ENCODE peak calls at places on chromosomes 12 and 14, in nine cellular contexts. X is cardiac muscle cell, B is A549, D is heart right ventricle, N is body of pancreas, V is mesendoderm, W is sigmoid colon, Z is suprapubic skin, K is stomach. O is an unnamed sample.

GRCh38 chr12:49323524-49324097 is 556 bp downstream of the TROAP start:
- DNase-seq in X (no peak), B (no peak), D (no peak), N (no peak), V (no peak), W (peak), Z (no peak), K (no peak), O (no peak)

GRCh38 chr12:9049520-9050133 is 60.3 kb downstream of the KLRG1 start:
- DNase-seq in X (peak), B (peak), D (no peak), N (peak), V (peak), W (no peak), Z (no peak), K (no peak), O (no peak)

GRCh38 chr14:24325963-24326362 is 8.9 kb downstream of the ADCY4 start:
- DNase-seq in X (no peak), B (no peak), D (no peak), N (no peak), V (no peak), W (no peak), Z (no peak), K (no peak), O (no peak)

GRCh38 chr14:90402009-90402408 is 5.2 kb downstream of the CALM1 start:
- DNase-seq in X (no peak), B (no peak), D (no peak), N (no peak), V (no peak), W (no peak), Z (no peak), K (no peak), O (no peak)

GRCh38 chr14:22668417-22668816 is 24.3 kb upstream of the OR6J1 start:
- DNase-seq in X (no peak), B (peak), D (no peak), N (no peak), V (no peak), W (no peak), Z (no peak), K (no peak), O (no peak)

GRCh38 chr12:14714437-14714836 is 18.0 kb upstream of the GUCY2C start:
- DNase-seq in X (no peak), B (no peak), D (no peak), N (no peak), V (no peak), W (no peak), Z (no peak), K (no peak), O (no peak)

GRCh38 chr14:87975636-87976035 is 17.3 kb downstream of the GALC start:
- DNase-seq in X (no peak), B (no peak), D (no peak), N (no peak), V (no peak), W (no peak), Z (no peak), K (no peak), O (no peak)

GRCh38 chr12:130559806-130560205 is 156.3 kb downstream of the RIMBP2 start:
- DNase-seq in X (no peak), B (no peak), D (no peak), N (no peak), V (no peak), W (no peak), Z (no peak), K (no peak), O (no peak)

GRCh38 chr12:40745386-40745785 is 53.1 kb downstream of the CNTN1 start:
- DNase-seq in X (no peak), B (peak), D (no peak), N (no peak), V (peak), W (no peak), Z (no peak), K (no peak), O (no peak)

GRCh38 chr12:23686095-23686494 is 263.4 kb downstream of the SOX5 start:
- DNase-seq in X (no peak), B (no peak), D (no peak), N (no peak), V (no peak), W (no peak), Z (no peak), K (no peak), O (no peak)

GRCh38 chr14:100472094-100472455 is 115.1 kb downstream of the BEGAIN start:
- DNase-seq in X (no peak), B (no peak), D (no peak), N (peak), V (no peak), W (no peak), Z (no peak), K (no peak), O (no peak)

GRCh38 chr12:112808176-112808575 is 16.6 kb downstream of the RPH3A start:
- DNase-seq in X (no peak), B (no peak), D (no peak), N (no peak), V (no peak), W (no peak), Z (no peak), K (no peak), O (no peak)

GRCh38 chr12:219891-220352 is 6.0 kb upstream of the SLC6A12 start:
- DNase-seq in X (peak), B (peak), D (peak), N (peak), V (peak), W (no peak), Z (no peak), K (peak), O (peak)

GRCh38 chr14:90409209-90409730 is 12.4 kb downstream of the CALM1 start:
- DNase-seq in X (no peak), B (peak), D (no peak), N (peak), V (no peak), W (peak), Z (peak), K (no peak), O (peak)

GRCh38 chr12:118282767-118283166 is 89.9 kb downstream of the TAOK3 start:
- DNase-seq in X (no peak), B (no peak), D (no peak), N (no peak), V (no peak), W (no peak), Z (no peak), K (no peak), O (no peak)

GRCh38 chr12:52677671-52678070 is 2.5 kb downstream of the KRT1 start:
- DNase-seq in X (no peak), B (no peak), D (no peak), N (no peak), V (no peak), W (no peak), Z (no peak), K (no peak), O (no peak)

GRCh38 chr12:119008691-119009221 is 27.4 kb downstream of the SRRM4 start:
- DNase-seq in X (peak), B (no peak), D (no peak), N (no peak), V (no peak), W (no peak), Z (no peak), K (peak), O (no peak)

GRCh38 chr12:44521702-44522101 is 354.4 kb downstream of the NELL2 start:
- DNase-seq in X (no peak), B (no peak), D (no peak), N (no peak), V (no peak), W (no peak), Z (no peak), K (no peak), O (no peak)

GRCh38 chr14:83470466-83470865 is 1936.8 kb upstream of the SEL1L start:
- DNase-seq in X (no peak), B (no peak), D (no peak), N (no peak), V (no peak), W (no peak), Z (no peak), K (no peak), O (no peak)

GRCh38 chr12:116864371-116865160 is 16.7 kb downstream of the HRK start:
- DNase-seq in X (no peak), B (peak), D (no peak), N (no peak), V (no peak), W (no peak), Z (no peak), K (no peak), O (no peak)

DNA sequence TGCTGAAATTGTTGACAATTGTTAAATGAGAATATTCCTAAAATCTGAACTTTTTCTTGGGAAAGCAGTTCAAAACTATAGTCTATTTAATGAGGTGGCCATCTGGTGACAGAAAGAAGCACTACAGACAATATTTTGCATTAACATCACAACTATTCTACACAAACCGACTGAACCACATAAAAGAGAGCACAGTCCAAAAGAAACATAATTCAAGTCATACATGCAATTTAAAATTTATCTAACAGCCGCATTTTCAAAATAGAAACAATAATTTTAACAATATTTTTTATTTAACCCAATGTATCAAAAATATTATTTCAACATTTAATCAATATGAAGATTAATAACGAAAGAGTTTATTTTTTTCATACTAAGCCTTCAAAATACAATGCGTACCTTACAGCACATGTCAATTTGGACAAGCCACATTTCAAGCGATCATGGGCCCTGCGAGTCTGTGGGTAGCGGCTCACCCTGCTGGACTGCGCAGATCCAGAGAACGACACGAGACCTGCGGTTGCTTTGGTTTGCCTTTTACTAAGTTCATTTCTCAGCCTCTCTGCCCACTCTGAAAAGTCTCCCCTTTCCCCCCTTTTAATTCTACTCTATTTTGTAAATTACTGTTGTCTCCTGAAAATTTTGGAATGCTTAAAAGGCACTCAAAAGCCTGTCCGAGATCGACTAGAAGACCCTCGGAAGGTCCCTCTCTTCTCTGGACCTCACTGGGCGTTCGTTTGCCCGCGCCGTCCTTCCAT is 941 bp upstream of the LRRC9 start:
- DNase-seq in X (peak), B (peak), D (no peak), N (peak), V (peak), W (no peak), Z (no peak), K (no peak), O (no peak)
- H3K27ac ChIP-seq in X (no peak), B (no peak), D (no peak), N (no peak), V (peak), W (no peak), Z (no peak), K (no peak), O (no peak)

GRCh38 chr14:92461891-92462290 is 51.7 kb upstream of the RIN3 start:
- DNase-seq in X (no peak), B (no peak), D (no peak), N (no peak), V (no peak), W (no peak), Z (no peak), K (peak), O (no peak)
- H3K27ac ChIP-seq in X (no peak), B (peak), D (peak), N (no peak), V (no peak), W (no peak), Z (no peak), K (no peak), O (no peak)

DNA sequence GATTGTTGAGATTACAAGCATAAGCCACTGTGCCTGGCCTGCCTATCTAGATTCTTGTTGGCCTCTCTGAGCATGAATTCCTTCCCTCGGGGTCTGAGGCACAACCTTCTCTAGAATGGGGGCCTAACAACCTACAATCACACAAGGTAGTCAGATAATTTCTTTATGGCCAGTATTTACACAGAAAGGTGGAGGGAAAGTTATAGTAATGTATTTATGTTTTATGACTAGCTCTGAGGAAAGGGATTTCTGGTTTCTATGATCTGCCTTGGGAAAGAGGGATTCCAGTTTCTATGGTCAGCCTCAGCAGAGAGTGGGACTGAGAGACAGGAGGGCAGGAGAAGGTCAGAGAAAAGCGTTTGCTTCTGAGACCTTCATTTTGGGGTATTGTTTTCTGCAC is 499.9 kb upstream of the RGS6 start:
- DNase-seq in X (no peak), B (no peak), D (no peak), N (no peak), V (no peak), W (no peak), Z (no peak), K (no peak), O (no peak)
- H3K27ac ChIP-seq in X (peak), B (no peak), D (no peak), N (no peak), V (no peak), W (no peak), Z (no peak), K (no peak), O (no peak)

DNA sequence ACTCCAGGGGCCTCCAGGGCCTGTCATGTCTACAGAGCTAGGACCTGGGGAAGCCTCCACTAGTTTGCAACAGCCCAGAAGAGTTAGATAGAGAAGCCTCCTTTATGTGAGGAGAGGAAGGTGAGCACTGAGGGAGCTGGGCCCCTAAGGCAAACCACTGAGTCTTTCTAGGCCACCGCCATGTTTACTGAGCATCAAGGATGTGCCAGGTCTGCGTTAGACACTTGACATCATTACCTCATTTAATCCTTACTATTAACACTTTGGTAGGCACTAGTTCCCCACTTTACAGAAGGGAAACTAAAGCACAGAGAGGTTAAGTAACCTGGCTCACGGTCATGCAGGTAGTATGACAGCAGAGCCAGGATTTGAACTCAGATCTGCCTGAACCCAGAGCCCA is 12.9 kb downstream of the CTDSP2 start:
- DNase-seq in X (no peak), B (no peak), D (no peak), N (no peak), V (no peak), W (no peak), Z (no peak), K (no peak), O (no peak)
- H3K27ac ChIP-seq in X (peak), B (no peak), D (peak), N (no peak), V (no peak), W (peak), Z (peak), K (no peak), O (peak)

DNA sequence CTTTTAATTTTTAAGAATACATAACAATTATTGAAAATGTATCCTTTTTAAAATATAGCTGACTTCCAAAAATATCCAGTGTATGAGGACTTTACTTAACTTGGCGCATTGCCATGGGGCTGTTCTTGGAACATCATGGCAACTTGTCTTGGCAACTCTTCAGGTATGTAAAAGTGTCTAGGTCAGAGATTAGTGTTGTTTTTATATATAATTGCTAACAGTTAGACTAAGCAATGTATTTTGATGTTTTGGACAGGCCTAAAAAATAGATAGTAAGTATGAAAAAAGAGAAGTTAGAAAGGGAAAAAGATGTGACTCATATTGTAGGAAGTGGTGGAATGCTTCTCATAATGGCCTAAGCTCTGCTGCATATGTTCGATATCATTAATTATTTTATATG is 70.9 kb downstream of the MON2 start:
- DNase-seq in X (peak), B (peak), D (no peak), N (peak), V (no peak), W (no peak), Z (no peak), K (peak), O (no peak)
- H3K27ac ChIP-seq in X (no peak), B (no peak), D (no peak), N (no peak), V (no peak), W (no peak), Z (no peak), K (no peak), O (no peak)

GRCh38 chr14:85542623-85543022 is 12.7 kb downstream of the FLRT2 start:
- DNase-seq in X (no peak), B (no peak), D (no peak), N (no peak), V (no peak), W (no peak), Z (no peak), K (no peak), O (no peak)
- H3K27ac ChIP-seq in X (no peak), B (no peak), D (no peak), N (no peak), V (no peak), W (no peak), Z (no peak), K (no peak), O (no peak)

GRCh38 chr14:53888535-53889386 is 67.9 kb downstream of the BMP4 start:
- DNase-seq in X (no peak), B (peak), D (no peak), N (peak), V (no peak), W (no peak), Z (no peak), K (no peak), O (no peak)
- H3K27ac ChIP-seq in X (no peak), B (peak), D (no peak), N (no peak), V (no peak), W (no peak), Z (no peak), K (no peak), O (no peak)

GRCh38 chr14:54147758-54148157 is 191.1 kb upstream of the BMP4 start:
- DNase-seq in X (no peak), B (no peak), D (no peak), N (no peak), V (no peak), W (no peak), Z (no peak), K (no peak), O (no peak)

GRCh38 chr14:54147285-54147684 is 190.7 kb upstream of the BMP4 start:
- DNase-seq in X (no peak), B (peak), D (no peak), N (no peak), V (peak), W (no peak), Z (no peak), K (no peak), O (no peak)

GRCh38 chr14:54152351-54152750 is 195.7 kb upstream of the BMP4 start:
- DNase-seq in X (no peak), B (no peak), D (no peak), N (no peak), V (no peak), W (no peak), Z (no peak), K (no peak), O (no peak)

GRCh38 chr14:54148251-54148650 is 191.6 kb upstream of the BMP4 start:
- DNase-seq in X (no peak), B (no peak), D (no peak), N (no peak), V (peak), W (no peak), Z (no peak), K (no peak), O (no peak)

DNA sequence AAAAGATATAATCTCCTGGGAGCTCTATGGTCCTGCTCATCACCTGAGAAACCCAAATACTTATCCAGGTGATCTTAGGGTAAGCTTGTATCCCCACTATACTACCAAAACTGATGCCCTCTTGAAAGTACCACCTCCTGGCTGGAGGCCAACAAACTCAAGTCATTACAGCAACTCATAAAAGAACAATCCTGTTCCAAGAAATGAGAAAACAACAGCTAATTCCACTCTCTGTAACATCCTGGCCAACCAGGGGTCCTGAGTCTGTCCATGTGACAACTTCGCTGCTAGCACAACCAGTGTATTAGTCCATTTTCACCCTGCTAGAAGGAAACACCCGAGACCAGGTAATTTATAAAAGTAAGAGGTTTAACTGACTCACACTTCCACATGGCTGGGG is 190.0 kb upstream of the BMP4 start:
- DNase-seq in X (no peak), B (no peak), D (no peak), N (no peak), V (no peak), W (no peak), Z (no peak), K (no peak), O (no peak)
- H3K27ac ChIP-seq in X (no peak), B (no peak), D (no peak), N (no peak), V (no peak), W (no peak), Z (no peak), K (no peak), O (no peak)

GRCh38 chr12:29102739-29103138 is 46.3 kb upstream of the FAR2 start:
- DNase-seq in X (no peak), B (no peak), D (no peak), N (no peak), V (no peak), W (no peak), Z (no peak), K (no peak), O (no peak)

GRCh38 chr12:29104495-29104894 is 44.6 kb upstream of the FAR2 start:
- DNase-seq in X (no peak), B (no peak), D (no peak), N (no peak), V (no peak), W (no peak), Z (no peak), K (no peak), O (no peak)

DNA sequence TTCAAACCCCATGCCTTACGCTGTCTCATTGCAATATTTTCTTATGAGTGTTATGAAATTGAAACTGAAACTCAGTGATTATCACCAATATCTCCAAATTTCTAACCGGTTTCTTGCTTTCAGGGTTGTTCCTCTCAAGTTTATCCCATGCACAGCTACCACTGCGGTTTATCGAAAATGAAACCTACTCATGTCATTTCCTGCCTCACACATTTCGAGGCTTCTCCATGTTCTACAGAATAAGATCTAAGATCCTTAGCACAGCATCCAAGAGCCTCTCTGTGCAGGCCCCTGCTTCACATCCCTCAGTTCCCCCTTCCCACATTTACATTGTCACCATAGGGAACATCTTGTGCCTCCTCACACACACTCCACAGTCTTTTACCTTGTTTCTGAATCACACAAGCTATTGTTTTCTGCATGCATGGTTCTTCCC is 45.5 kb upstream of the FAR2 start:
- DNase-seq in X (no peak), B (no peak), D (no peak), N (no peak), V (no peak), W (no peak), Z (no peak), K (no peak), O (no peak)
- H3K27ac ChIP-seq in X (no peak), B (no peak), D (no peak), N (no peak), V (no peak), W (no peak), Z (no peak), K (no peak), O (no peak)

O was measured in substantia nigra.